ENCODE peak calls at places on chromosome 12, in six cellular contexts. Y is retina; V is COR-L47; E is T1000; U is heart right ventricle; R is activated effector memory CD4-positive, alpha-beta T cell treated with Interleukin-2 at 50 U/mL for 16 hours. Z is an unnamed sample.

GRCh38 chr12:34287437-34287836 is 265.1 kb downstream of the ALG10 start:
- DNase-seq in R (no peak), Y (no peak), U (no peak), V (no peak), E (no peak), Z (no peak)

GRCh38 chr12:42854826-42855225 is 265.3 kb upstream of the PRICKLE1 start:
- DNase-seq in E (no peak), Y (no peak), U (no peak), V (no peak), R (no peak), Z (no peak)

GRCh38 chr12:105983622-105984325 is 155.0 kb downstream of the NUAK1 start:
- DNase-seq in E (no peak), Y (no peak), U (no peak), R (no peak), V (no peak), Z (no peak)

GRCh38 chr12:54749191-54749818 is 101.1 kb upstream of the DCD start:
- DNase-seq in U (no peak), E (no peak), R (no peak), V (no peak), Y (peak), Z (no peak)

GRCh38 chr12:110073049-110073831 is 24.9 kb upstream of the C12orf76 start:
- DNase-seq in Y (peak), V (peak), U (peak), E (no peak), R (peak), Z (no peak)

GRCh38 chr12:80837342-80837978 is 100.3 kb downstream of the LIN7A start:
- DNase-seq in E (no peak), Y (peak), U (no peak), V (peak), R (no peak), Z (no peak)

GRCh38 chr12:75954076-75954475 is 77.5 kb downstream of the PHLDA1 start:
- DNase-seq in R (no peak), E (peak), U (no peak), V (no peak), Y (no peak), Z (no peak)

GRCh38 chr12:4819654-4820053 is 90.1 kb upstream of the KCNA1 start:
- DNase-seq in U (no peak), R (no peak), Y (no peak), E (no peak), V (no peak), Z (no peak)

GRCh38 chr12:124286414-124286813 is 8.5 kb upstream of the RFLNA start:
- DNase-seq in V (no peak), R (no peak), Y (no peak), E (no peak), U (no peak), Z (no peak)

GRCh38 chr12:49108958-49109404 is 1.7 kb downstream of the LMBR1L start:
- DNase-seq in U (peak), R (no peak), Y (no peak), V (no peak), E (no peak), Z (no peak)

GRCh38 chr12:122880155-122880605 is 15.7 kb downstream of the VPS37B start:
- DNase-seq in R (no peak), U (no peak), Y (no peak), V (no peak), E (no peak), Z (no peak)

GRCh38 chr12:29428630-29429029 is 47.7 kb upstream of the ERGIC2 start:
- DNase-seq in R (no peak), Y (no peak), E (no peak), V (no peak), U (no peak), Z (no peak)

GRCh38 chr12:112182499-112182898 is 57.1 kb downstream of the TRAFD1 start:
- DNase-seq in Y (peak), E (no peak), U (no peak), V (no peak), R (no peak), Z (no peak)

GRCh38 chr12:93273834-93274705 is 103.7 kb upstream of the NUDT4 start:
- DNase-seq in Y (peak), E (no peak), R (no peak), U (no peak), V (no peak), Z (no peak)

GRCh38 chr12:17214910-17215309 is 608.9 kb upstream of the LMO3 start:
- DNase-seq in V (no peak), E (no peak), R (no peak), Y (no peak), U (no peak), Z (no peak)

GRCh38 chr12:49264873-49265792 is at the start of gene TUBA1C:
- DNase-seq in E (peak), Y (peak), U (peak), R (peak), V (peak), Z (peak)

GRCh38 chr12:100267603-100268281 is 765 bp downstream of the SCYL2 start:
- DNase-seq in U (no peak), Y (no peak), R (no peak), V (no peak), E (no peak), Z (no peak)

GRCh38 chr12:75389706-75390105 is 1.2 kb upstream of the GLIPR1L2 start:
- DNase-seq in Y (no peak), V (no peak), R (no peak), U (no peak), E (no peak), Z (no peak)

GRCh38 chr12:75672212-75672611 is 160.8 kb upstream of the KRR1 start:
- DNase-seq in V (no peak), Y (peak), E (no peak), R (no peak), U (no peak), Z (no peak)

GRCh38 chr12:63917864-63918742 is 73.6 kb downstream of the SRGAP1 start:
- DNase-seq in U (no peak), V (no peak), R (no peak), Y (peak), E (peak), Z (no peak)

GRCh38 chr12:65492997-65493892 is 214.8 kb downstream of the MSRB3 start:
- DNase-seq in U (no peak), R (no peak), V (no peak), E (no peak), Y (no peak), Z (no peak)

GRCh38 chr12:81644503-81644902 is 114.6 kb downstream of the PPFIA2 start:
- DNase-seq in V (peak), R (no peak), E (no peak), U (no peak), Y (no peak), Z (no peak)

GRCh38 chr12:60693019-60693626 is 1097.3 kb downstream of the SLC16A7 start:
- DNase-seq in E (no peak), V (no peak), R (no peak), Y (no peak), U (no peak), Z (no peak)

GRCh38 chr12:59843260-59843843 is 247.5 kb downstream of the SLC16A7 start:
- DNase-seq in R (no peak), U (no peak), V (peak), E (no peak), Y (no peak), Z (no peak)

GRCh38 chr12:21451529-21451928 is 14.1 kb downstream of the PYROXD1 start:
- DNase-seq in U (no peak), R (no peak), Y (no peak), V (no peak), E (no peak), Z (no peak)

GRCh38 chr12:42213954-42214426 is 24.1 kb downstream of the YAF2 start:
- DNase-seq in Y (no peak), R (no peak), V (no peak), E (no peak), U (peak), Z (no peak)

GRCh38 chr12:87384226-87384625 is 645.0 kb downstream of the C12orf50 start:
- DNase-seq in E (no peak), R (no peak), Y (no peak), U (no peak), V (no peak), Z (no peak)

GRCh38 chr12:100753837-100754236 is 40.7 kb upstream of the ANO4 start:
- DNase-seq in E (no peak), V (no peak), U (no peak), R (no peak), Y (no peak), Z (no peak)

GRCh38 chr12:5489760-5490432 is 58.0 kb downstream of the NTF3 start:
- DNase-seq in Y (no peak), E (no peak), R (no peak), U (no peak), V (no peak), Z (no peak)

GRCh38 chr12:71877335-71878121 is 38.0 kb downstream of the TBC1D15 start:
- DNase-seq in V (no peak), Y (no peak), E (no peak), R (no peak), U (no peak), Z (no peak)

GRCh38 chr12:95943231-95943842 is at the start of gene AMDHD1:
- DNase-seq in R (peak), E (peak), V (peak), U (peak), Y (peak), Z (peak)